ENCODE peak calls at places on chromosomes 5 and 9, in four cellular contexts. N, L, Q and W are unnamed samples.

GRCh38 chr5:43661102-43661501 is 58.1 kb downstream of the NNT start:
- DNase-seq in Q (peak; percentile 72), N (no peak), L (no peak), W (no peak)

GRCh38 chr5:35133186-35133585 is 85.4 kb upstream of the AGXT2 start:
- DNase-seq in L (no peak), Q (peak; percentile 68), N (no peak), W (no peak)

GRCh38 chr9:16744386-16744785 is 126.1 kb downstream of the BNC2 start:
- DNase-seq in Q (peak; percentile 86), N (no peak), L (no peak), W (no peak)

GRCh38 chr9:127796225-127796813 is 6.4 kb upstream of the FPGS start:
- DNase-seq in Q (peak; percentile 53), L (no peak), N (no peak), W (no peak)

GRCh38 chr5:145495741-145496140 is 339.4 kb downstream of the PRELID2 start:
- DNase-seq in N (peak; percentile 37), Q (peak; percentile 98), L (no peak), W (peak; percentile 86)

GRCh38 chr5:115098041-115098702 is 71.5 kb downstream of the TRIM36 start:
- DNase-seq in N (peak; percentile 52), L (no peak), Q (peak; percentile 66), W (no peak)

GRCh38 chr5:89211836-89212235 is 328.9 kb upstream of the MEF2C start:
- DNase-seq in Q (peak; percentile 90), N (no peak), L (no peak), W (peak; percentile 43)

GRCh38 chr9:124108216-124108615 is 96.6 kb downstream of the LHX2 start:
- DNase-seq in L (no peak), N (no peak), Q (no peak), W (no peak)

GRCh38 chr5:168424506-168425298 is 61.6 kb upstream of the RARS1 start:
- DNase-seq in L (no peak), Q (peak; percentile 87), N (no peak), W (no peak)

GRCh38 chr9:93953492-93954435 is 1.4 kb downstream of the BARX1 start:
- DNase-seq in Q (no peak), L (no peak), N (no peak), W (no peak)

GRCh38 chr5:177426566-177427210 is at the start of gene GRK6:
- DNase-seq in L (peak; percentile 56), Q (peak; percentile 25), N (no peak), W (no peak)

DNA sequence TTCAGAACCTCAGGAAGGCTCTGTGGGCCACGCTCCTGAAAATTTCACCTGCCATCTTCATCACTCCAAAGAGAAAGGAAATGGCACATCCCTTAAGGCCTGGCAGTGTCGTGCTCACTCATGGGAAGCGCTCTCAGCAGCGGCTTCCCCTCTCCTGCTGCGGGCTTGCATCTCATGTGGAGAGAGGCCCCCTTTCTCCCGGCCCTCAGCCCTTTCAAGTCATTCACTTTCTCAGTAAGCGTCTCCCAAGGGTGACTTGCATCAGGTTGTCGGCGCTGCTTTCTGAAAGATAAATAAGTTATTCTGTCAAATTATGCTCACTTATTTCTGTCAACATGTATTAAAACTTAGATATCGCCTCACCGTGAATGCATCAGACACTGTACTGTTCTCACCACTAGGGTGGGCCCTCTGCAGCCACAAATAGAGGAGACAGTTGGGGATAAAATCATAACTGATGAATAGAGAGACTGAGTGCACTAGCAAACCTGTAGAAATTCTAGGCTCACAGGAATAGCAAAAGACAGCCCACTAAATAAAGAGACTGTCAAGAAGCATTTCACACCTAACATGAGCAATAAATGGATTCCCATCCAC is 174.6 kb downstream of the RFK start:
- DNase-seq in Q (peak; percentile 22), L (no peak), N (no peak), W (no peak)
- TF ChIP-seq CTCF in Q (peak; percentile 45), L (no peak), N (peak; percentile 22), W (peak; percentile 35)

DNA sequence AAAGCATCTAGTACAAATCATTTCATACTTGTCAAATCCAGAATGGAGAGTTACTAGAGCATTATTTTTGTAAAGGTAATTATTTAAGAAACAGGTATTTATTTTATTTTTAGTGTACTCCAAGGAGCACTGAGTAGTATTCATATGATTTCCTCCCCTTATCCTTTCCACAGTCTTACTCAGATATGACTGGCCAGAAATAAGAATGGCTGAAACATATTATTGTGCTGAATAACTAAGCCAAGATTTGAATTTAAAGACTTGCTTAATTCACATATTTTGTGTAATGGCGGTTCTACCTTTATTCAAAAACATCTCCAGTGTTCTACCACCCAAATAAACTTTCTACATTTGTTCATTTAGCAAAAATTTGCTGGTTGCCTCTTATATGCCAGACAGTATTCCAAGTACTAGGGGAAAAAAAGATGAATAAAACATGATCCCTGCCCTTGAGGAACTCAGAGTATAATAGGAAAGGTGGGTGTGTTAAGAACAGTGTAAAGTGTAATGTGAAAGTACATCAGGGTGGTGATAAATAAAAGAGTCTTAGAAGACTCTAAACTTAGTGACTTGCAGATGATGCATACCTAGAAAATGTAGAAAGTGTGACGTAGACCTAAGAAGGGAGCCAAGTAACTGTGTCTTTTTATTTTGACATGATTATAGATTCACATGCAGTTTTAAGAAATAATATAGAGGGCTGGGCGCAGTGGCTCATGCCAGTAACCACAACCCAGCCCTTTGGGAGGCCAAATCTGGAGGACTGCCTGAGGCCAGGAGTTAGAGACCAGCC is 110.4 kb upstream of the GRHPR start:
- DNase-seq in L (no peak), N (no peak), Q (peak; percentile 77), W (no peak)
- H3K4me3 ChIP-seq in L (no peak overlapping the region), N (no peak overlapping the region), Q (no peak overlapping the region), W (no peak overlapping the region)

GRCh38 chr9:89183146-89183545 is 4.5 kb upstream of the SHC3 start:
- DNase-seq in L (no peak), Q (no peak), N (no peak), W (no peak)
- TF ChIP-seq CTCF in L (no peak), Q (no peak), N (no peak), W (peak; percentile 31)

GRCh38 chr9:98312365-98312764 is 56.9 kb upstream of the TBC1D2 start:
- DNase-seq in N (no peak), L (no peak), Q (no peak), W (no peak)

GRCh38 chr9:98315551-98316060 is 60.2 kb upstream of the TBC1D2 start:
- DNase-seq in L (peak; percentile 66), Q (peak; percentile 90), N (peak; percentile 61), W (no peak)

GRCh38 chr9:98316445-98317133 is 61.1 kb upstream of the TBC1D2 start:
- DNase-seq in L (no peak), N (no peak), Q (no peak), W (no peak)

GRCh38 chr9:98315067-98315453 is 59.6 kb upstream of the TBC1D2 start:
- DNase-seq in N (no peak), L (no peak), Q (no peak), W (no peak)

GRCh38 chr9:98314381-98315066 is 59.1 kb upstream of the TBC1D2 start:
- DNase-seq in N (no peak), L (no peak), Q (peak; percentile 82), W (peak; percentile 96)
- H3K4me3 ChIP-seq in N (no peak overlapping the region), L (no peak overlapping the region), Q (no peak overlapping the region), W (no peak overlapping the region)

GRCh38 chr5:33734541-33734940 is 157.2 kb downstream of the ADAMTS12 start:
- DNase-seq in N (no peak), L (no peak), Q (peak; percentile 54), W (no peak)
- TF ChIP-seq CTCF in N (no peak), L (no peak), Q (no peak), W (no peak)

GRCh38 chr5:154479160-154479943 is 1.3 kb upstream of the HAND1 start:
- DNase-seq in L (no peak), Q (no peak), N (no peak), W (no peak)
- H3K4me3 ChIP-seq in L (peak overlapping the region; percentile 65), Q (no peak overlapping the region), N (no peak overlapping the region), W (no peak overlapping the region)

GRCh38 chr9:23842531-23843129 is 16.6 kb upstream of the ELAVL2 start:
- DNase-seq in L (no peak), N (no peak), Q (no peak), W (no peak)
- TF ChIP-seq CTCF in L (no peak), N (no peak), Q (no peak), W (peak; percentile 39)

DNA sequence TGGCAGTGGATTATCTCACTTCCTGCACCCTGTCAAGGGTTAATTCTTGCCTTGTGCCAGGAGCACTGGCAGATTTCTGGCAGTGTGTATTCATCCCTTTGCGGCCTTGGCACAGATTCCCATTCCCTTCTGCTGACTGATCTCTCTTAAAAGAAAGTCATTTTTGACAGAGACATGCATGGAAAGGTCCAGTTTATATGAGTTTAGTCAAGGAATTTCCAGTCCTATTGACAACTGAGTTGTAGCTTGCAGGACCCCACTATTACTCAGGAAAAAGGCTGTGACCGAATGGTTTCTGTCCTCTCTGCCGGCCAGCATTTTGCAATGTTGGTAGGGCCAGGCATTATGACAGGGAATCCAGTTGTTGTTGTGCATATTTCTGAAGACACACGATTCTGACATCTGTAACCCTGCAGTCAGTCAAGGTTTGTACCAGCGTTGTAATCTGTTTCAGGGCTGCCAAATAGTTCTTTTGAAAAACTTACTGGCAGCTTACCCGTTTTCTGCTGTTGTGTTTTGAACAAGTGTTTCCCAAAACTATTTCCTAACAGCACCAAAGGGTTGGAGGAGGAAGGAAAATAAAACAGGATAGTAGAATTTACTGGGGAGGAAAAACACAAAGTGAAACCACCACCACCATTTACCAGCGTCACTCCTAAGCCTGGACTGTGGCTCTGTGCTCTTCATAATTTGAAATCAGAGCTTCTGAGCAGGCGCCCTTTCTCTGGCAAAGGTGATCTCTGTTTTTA is 243.4 kb upstream of the KLF4 start:
- DNase-seq in Q (peak; percentile 86), L (no peak), N (no peak), W (peak; percentile 68)
- H3K4me3 ChIP-seq in Q (no peak overlapping the region), L (peak overlapping the region; percentile 9), N (no peak overlapping the region), W (peak overlapping the region; percentile 24)

DNA sequence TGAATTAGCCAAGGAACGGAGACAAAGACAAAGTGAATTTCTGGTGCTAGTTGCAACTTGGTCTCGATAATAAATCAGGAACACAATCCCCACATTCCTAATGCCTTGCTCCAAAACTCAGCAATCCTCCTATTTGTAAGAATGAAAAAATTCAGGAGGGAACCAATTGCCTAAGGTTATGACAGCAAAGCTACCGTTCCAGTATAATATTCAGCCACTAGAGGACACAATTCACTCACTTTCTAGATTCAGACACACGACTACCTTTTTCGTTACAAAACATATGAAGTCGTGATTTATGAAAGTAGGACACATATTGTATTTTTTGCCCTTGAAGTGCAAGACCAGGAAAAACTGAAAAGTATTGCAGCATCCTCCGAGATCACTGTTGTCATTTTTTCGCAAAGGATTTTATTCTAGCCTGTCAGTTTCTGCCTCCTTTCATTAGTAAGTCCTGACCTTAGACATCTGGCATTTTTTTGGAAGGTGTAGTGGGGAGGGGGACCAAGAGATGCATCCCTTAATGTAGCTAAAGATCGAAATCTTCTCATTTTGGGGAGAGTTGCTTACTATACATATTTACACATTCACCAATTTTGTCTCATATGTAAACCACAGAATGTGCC is 133.1 kb downstream of the DOCK8 start:
- DNase-seq in Q (peak; percentile 46), N (peak; percentile 1), L (no peak), W (no peak)
- TF ChIP-seq CTCF in Q (peak; percentile 79), N (peak; percentile 42), L (peak; percentile 58), W (peak; percentile 83)